ENCODE peak calls at places on chromosomes 2 and 18, in six cellular contexts. X is stimulated activated CD4-positive, alpha-beta T cell treated with anti-CD3 and anti-CD28 coated beads, Interleukin-4, amount 100 ng/mL, for 24 hours; I is adrenal gland; A is upper lobe of left lung; P is T-helper 9 cell; Y is cardiac fibroblast. U is an unnamed sample.

GRCh38 chr18:62669225-62669624 is 46.1 kb upstream of the PHLPP1 start:
- DNase-seq in X (no peak), I (no peak), A (no peak), P (no peak), Y (no peak), U (no peak)

GRCh38 chr2:74772071-74772470 is 61.9 kb upstream of the HK2 start:
- DNase-seq in X (no peak), I (no peak), A (no peak), P (no peak), Y (peak), U (no peak)

GRCh38 chr2:545711-546650 is 131.2 kb downstream of the TMEM18 start:
- DNase-seq in X (no peak), I (no peak), A (no peak), P (no peak), Y (no peak), U (no peak)

GRCh38 chr2:209209943-209210342 is 213.9 kb upstream of the MAP2 start:
- DNase-seq in X (no peak), I (no peak), A (no peak), P (no peak), Y (no peak), U (no peak)

GRCh38 chr2:233892793-233893192 is 24.4 kb upstream of the TRPM8 start:
- DNase-seq in X (no peak), I (peak), A (no peak), P (no peak), Y (no peak), U (peak)

GRCh38 chr2:241802806-241803318 is 6.1 kb upstream of the NEU4 start:
- DNase-seq in X (no peak), I (peak), A (no peak), P (no peak), Y (no peak), U (no peak)

GRCh38 chr18:48663931-48664847 is 125.4 kb downstream of the CTIF start:
- DNase-seq in X (peak), I (peak), A (peak), P (peak), Y (peak), U (peak)

GRCh38 chr2:86695053-86695691 is 24.9 kb upstream of the RMND5A start:
- DNase-seq in X (no peak), I (no peak), A (no peak), P (no peak), Y (no peak), U (peak)

GRCh38 chr2:219614076-219614860 is 13.2 kb upstream of the SLC4A3 start:
- DNase-seq in X (no peak), I (no peak), A (no peak), P (no peak), Y (no peak), U (no peak)

GRCh38 chr2:62222674-62223073 is 26.8 kb downstream of the B3GNT2 start:
- DNase-seq in X (no peak), I (no peak), A (no peak), P (no peak), Y (no peak), U (no peak)

GRCh38 chr2:55173422-55174020 is 58.6 kb downstream of the CLHC1 start:
- DNase-seq in X (no peak), I (no peak), A (no peak), P (no peak), Y (no peak), U (no peak)

GRCh38 chr2:69298862-69299261 is 88.2 kb downstream of the GFPT1 start:
- DNase-seq in X (no peak), I (peak), A (no peak), P (no peak), Y (peak), U (peak)

GRCh38 chr2:58594762-58595161 is 353.6 kb upstream of the FANCL start:
- DNase-seq in X (no peak), I (no peak), A (no peak), P (no peak), Y (no peak), U (no peak)

GRCh38 chr2:128357561-128358370 is 39.1 kb upstream of the HS6ST1 start:
- DNase-seq in X (peak), I (no peak), A (no peak), P (no peak), Y (no peak), U (no peak)

GRCh38 chr18:48894266-48894600 is 56.5 kb downstream of the SMAD7 start:
- DNase-seq in X (no peak), I (no peak), A (no peak), P (no peak), Y (no peak), U (no peak)